ENCODE peak calls at places on chromosomes 16 and 17, in nine cellular contexts. T is OCI-LY7, K is heart right ventricle, O is suprapubic skin, D is psoas muscle, V is pancreas, B is mucosa of descending colon, P is heart left ventricle, Z is aorta. W is an unnamed sample. For H3K36me3 and H3K9me3, the result is how much of the 10 kb centered on the place peaks cover.

GRCh38 chr16:54407596-54407995 is 121.0 kb upstream of the IRX3 start:
- DNase-seq in T (no peak), K (no peak), O (no peak), D (no peak), V (no peak), B (no peak), P (no peak), Z (no peak), W (no peak)

GRCh38 chr16:81997738-81998137 is 13.5 kb downstream of the SDR42E1 start:
- DNase-seq in T (no peak), K (no peak), O (no peak), D (no peak), V (no peak), B (no peak), P (no peak), Z (no peak), W (no peak)

GRCh38 chr16:79593074-79593531 is 7.4 kb downstream of the MAF start:
- DNase-seq in T (no peak), K (no peak), O (no peak), D (no peak), V (no peak), B (no peak), P (peak), Z (no peak), W (no peak)

GRCh38 chr16:4852221-4852872 is 5.1 kb downstream of the UBN1 start:
- DNase-seq in T (no peak), K (no peak), O (no peak), D (no peak), V (no peak), B (peak), P (no peak), Z (no peak), W (no peak)

GRCh38 chr17:30326816-30327215 is 7.0 kb downstream of the TMIGD1 start:
- DNase-seq in T (no peak), K (no peak), O (no peak), D (no peak), V (no peak), B (peak), P (no peak), Z (no peak), W (no peak)

GRCh38 chr16:3246002-3246401 is 10.4 kb downstream of the MEFV start:
- DNase-seq in T (no peak), K (no peak), O (no peak), D (no peak), V (no peak), B (no peak), P (no peak), Z (no peak), W (no peak)

GRCh38 chr16:21156767-21157467 is 1.6 kb upstream of the LDAF1 start:
- DNase-seq in T (peak), K (no peak), O (no peak), D (no peak), V (no peak), B (peak), P (peak), Z (no peak), W (no peak)

GRCh38 chr16:26787924-26788323 is 278.8 kb upstream of the C16orf82 start:
- DNase-seq in T (peak), K (no peak), O (no peak), D (no peak), V (no peak), B (no peak), P (no peak), Z (no peak), W (no peak)

GRCh38 chr17:32281011-32281451 is 15.4 kb downstream of the RHBDL3 start:
- DNase-seq in T (no peak), K (peak), O (no peak), D (peak), V (no peak), B (no peak), P (peak), Z (no peak), W (no peak)

GRCh38 chr16:491225-491919 is 36.1 kb upstream of the CAPN15 start:
- DNase-seq in T (no peak), K (no peak), O (no peak), D (no peak), V (no peak), B (no peak), P (no peak), Z (no peak), W (no peak)

GRCh38 chr16:30876867-30877266 is 17.0 kb downstream of the BCL7C start:
- DNase-seq in T (no peak), K (no peak), O (no peak), D (no peak), V (no peak), B (no peak), P (no peak), Z (peak), W (no peak)

GRCh38 chr16:627458-628239 is 3.1 kb upstream of the WFIKKN1 start:
- DNase-seq in T (no peak), K (no peak), O (peak), D (peak), V (no peak), B (peak), P (peak), Z (peak), W (no peak)

GRCh38 chr16:28146536-28146935 is 65.2 kb downstream of the XPO6 start:
- DNase-seq in T (no peak), K (no peak), O (no peak), D (no peak), V (no peak), B (no peak), P (no peak), Z (no peak), W (no peak)
- H3K36me3 ChIP-seq in T (half or more), K (under half), O (half or more), D (under half), V (under half), B (under half), P (half or more), Z (under half), W (half or more)

DNA sequence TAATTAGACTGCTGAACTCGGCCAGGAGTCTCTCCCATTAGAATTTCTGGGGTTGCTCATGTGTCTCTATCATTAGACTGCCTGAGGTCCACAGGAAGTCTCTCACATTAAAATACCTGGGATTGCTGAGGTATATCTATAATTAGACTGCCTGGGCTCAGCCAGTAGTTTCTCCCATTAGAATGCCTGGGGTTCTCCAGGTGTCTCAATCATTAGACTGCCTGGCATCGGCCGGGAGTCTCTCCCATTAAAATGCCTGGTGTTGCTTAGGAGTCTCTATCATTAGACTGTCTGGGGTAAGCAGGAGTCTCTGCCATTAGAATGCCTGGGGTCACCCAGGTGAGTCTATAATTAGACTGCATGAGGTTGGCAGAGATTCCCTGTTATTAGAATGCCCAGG is 2233.4 kb downstream of the TP53TG3F start:
- DNase-seq in T (no peak), K (no peak), O (no peak), D (no peak), V (no peak), B (no peak), P (no peak), Z (no peak), W (no peak)
- H3K9me3 ChIP-seq in T (under half), K (under half), O (under half), D (under half), V (under half), B (half or more), P (under half), Z (under half), W (under half)

GRCh38 chr16:87712184-87712822 is 53.5 kb downstream of the KLHDC4 start:
- DNase-seq in T (no peak), K (no peak), O (no peak), D (no peak), V (no peak), B (peak), P (no peak), Z (no peak), W (no peak)
- H3K36me3 ChIP-seq in T (half or more), K (under half), O (half or more), D (under half), V (under half), B (under half), P (half or more), Z (under half), W (half or more)

DNA sequence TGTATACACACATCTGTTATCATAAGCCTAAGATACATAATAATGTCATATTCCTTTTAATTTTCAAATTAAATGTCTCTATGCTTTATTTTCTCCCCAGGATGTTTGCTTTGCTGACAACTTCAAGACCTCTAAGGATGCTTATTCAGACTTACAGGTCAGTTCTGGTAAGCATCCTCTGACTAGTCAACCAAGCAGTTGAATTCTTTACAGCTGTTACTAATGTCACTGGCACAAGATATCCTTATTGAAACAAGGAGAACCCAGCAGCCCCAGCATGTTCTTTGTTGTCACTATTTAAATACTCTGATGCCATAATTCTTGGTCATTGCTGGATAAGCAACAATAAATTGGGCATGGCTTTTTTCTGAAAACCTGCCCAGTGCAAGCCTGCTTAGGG is 232.3 kb upstream of the PMFBP1 start:
- DNase-seq in T (no peak), K (no peak), O (no peak), D (no peak), V (no peak), B (no peak), P (no peak), Z (no peak), W (no peak)
- H3K9me3 ChIP-seq in T (under half), K (under half), O (under half), D (under half), V (under half), B (under half), P (under half), Z (under half), W (under half)

DNA sequence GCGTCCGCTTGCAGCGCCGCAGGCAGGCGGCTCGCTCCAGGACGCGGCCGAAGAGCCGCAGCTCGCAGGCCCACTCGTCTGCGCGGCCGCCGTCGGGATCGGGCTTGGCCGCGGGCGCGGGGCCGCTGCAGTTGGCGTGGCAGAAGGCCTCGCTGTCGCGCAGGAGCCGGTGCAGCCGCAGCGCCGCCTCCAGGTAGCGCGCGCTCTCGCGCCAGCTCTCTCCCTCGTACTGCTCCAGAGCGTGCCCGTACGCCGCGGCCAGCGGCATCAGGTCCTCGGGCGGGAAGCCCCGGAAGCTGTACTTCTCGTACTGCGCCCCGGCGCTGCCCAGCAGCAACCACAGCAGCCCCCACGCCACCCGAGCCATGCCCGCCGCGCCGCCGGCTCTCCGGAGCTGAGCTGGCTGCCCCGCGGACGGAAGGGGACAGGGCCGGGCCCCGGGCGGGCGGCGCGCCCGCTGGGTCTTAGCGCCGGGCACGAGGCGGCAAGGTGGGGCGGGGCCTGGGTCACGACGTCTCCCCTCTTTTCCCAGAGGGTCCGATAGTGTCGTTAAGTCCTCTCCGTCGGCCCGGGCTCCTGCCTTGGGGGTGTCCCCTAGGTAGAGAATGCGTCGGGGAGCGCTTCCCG is at the start of gene P3H4:
- DNase-seq in T (peak), K (peak), O (peak), D (peak), V (peak), B (peak), P (peak), Z (peak), W (peak)
- H3K36me3 ChIP-seq in T (under half), K (under half), O (under half), D (under half), V (under half), B (under half), P (under half), Z (under half), W (under half)

DNA sequence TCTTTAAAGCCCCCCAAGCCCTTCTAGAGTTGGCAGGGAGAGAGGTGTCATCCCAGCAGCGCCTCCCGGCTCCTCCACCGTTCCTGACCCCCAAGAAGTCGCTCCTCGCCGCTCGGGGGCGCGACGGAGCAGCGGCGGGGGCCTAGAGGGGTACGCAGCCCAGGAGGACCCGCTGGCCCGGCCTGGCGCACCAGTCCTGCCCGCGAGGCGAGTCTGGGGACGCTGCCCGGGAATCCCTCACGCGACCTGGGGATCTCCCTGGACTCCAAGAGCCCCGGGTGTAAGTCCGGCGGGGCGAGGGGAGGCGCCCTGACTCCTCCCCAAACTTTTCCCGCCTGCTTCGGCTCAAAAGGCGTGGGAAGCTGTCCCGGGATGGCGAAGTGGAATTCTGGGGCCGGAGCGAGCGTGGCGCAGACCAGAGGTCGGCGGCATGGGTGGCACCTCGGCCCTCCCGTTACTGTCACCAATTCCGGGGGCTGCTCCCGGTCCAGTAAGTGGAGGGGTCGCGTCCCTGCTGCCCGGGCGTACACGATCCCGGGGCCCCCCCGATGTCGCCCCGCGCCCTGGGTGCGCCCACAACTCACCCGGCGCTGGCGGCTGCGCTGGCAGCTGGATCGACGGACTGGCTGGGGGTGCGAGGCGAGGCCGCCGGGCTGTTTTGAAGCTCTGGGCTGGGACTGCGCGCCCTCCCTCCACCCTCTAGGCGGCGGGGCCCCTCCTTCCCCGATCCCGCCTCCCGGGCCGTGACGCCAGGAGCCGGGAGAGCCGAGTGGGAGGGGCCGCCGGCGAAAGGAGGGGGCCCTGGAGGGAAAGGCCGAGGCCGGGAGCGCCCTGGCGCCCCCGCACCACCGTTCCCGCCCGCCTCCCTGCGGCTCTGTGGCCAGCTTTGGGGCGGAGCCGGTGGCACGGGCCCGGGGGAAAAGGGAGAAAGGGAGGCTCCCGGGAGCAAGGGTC is at the start of gene EMP2:
- DNase-seq in T (no peak), K (peak), O (peak), D (peak), V (peak), B (peak), P (peak), Z (peak), W (peak)
- H3K9me3 ChIP-seq in T (under half), K (under half), O (under half), D (under half), V (under half), B (under half), P (under half), Z (under half), W (under half)

DNA sequence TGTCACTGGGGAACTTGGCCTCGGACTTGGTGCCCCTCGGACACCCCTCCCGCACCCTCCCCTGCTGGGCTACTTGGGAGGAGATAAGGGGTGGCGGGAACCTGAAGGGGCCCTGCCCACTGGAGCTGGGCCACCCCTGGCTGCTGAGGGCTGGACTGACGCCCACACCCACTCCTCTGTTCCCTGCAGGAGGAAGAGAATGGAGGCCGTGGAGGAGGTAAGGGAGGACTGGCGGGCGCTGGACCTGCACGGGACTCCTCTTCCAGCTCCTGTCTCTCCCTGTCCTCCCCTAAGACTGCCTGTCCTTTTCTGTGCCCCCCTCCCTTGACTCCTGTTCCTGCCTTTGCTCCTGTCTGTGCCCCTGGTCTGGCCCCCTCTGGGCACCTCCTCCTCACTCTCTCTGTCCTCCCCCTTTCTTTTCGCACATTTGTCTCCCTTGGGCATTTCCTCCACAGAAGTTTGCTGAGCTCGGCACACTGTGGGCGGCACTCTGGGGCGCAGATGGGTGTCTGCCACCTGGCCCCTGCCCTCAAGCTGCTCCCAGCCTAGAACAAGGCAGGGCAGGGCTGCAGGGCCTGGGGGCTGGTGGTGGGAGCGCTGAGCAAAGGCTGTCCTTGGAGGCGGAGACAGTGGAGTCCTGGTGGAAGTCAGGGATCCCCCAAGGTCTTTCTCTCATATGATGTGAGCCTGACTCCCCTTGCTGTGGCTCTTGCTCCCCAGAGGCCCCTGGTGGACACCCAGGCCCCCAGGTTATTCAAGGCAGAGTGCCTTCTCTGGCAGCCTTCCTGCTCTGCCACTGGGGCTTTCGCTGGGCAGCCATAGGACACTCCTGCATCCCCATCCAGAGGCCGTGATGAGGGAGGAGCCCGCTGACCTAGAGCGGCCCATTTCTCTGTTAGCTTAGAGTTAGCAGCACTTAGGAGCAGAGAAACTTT is 32.7 kb downstream of the ARHGAP23 start:
- DNase-seq in T (no peak), K (no peak), O (no peak), D (no peak), V (no peak), B (no peak), P (no peak), Z (no peak), W (no peak)
- H3K36me3 ChIP-seq in T (under half), K (under half), O (under half), D (under half), V (under half), B (under half), P (under half), Z (under half), W (under half)

GRCh38 chr17:79012563-79013134 is 3.1 kb upstream of the CANT1 start:
- DNase-seq in T (no peak), K (no peak), O (peak), D (no peak), V (no peak), B (no peak), P (no peak), Z (peak), W (no peak)
- H3K9me3 ChIP-seq in T (under half), K (under half), O (under half), D (under half), V (under half), B (under half), P (under half), Z (under half), W (under half)

W was measured in tibial artery.